ENCODE peak calls at places on chromosomes 6 and 20, in nine cellular contexts. One of them, this sample, is unnamed.

GRCh38 chr6:105780146-105780860 is 305.8 kb upstream of the PRDM1 start:
- DNase-seq in esophagus muscularis mucosa: no peak
- DNase-seq in astrocyte: peak
- DNase-seq in right atrium auricular region: no peak
- DNase-seq in CD8-positive, alpha-beta T cell: no peak
- DNase-seq in dorsolateral prefrontal cortex: no peak
- DNase-seq in stomach: no peak
- DNase-seq in Panc1: no peak
- DNase-seq in pancreas: no peak
- DNase-seq in this sample: no peak

GRCh38 chr20:43949741-43950618 is 35.3 kb downstream of the TOX2 start:
- DNase-seq in esophagus muscularis mucosa: no peak
- DNase-seq in astrocyte: no peak
- DNase-seq in right atrium auricular region: no peak
- DNase-seq in CD8-positive, alpha-beta T cell: peak
- DNase-seq in dorsolateral prefrontal cortex: no peak
- DNase-seq in stomach: peak
- DNase-seq in Panc1: no peak
- DNase-seq in pancreas: no peak
- DNase-seq in this sample: no peak

GRCh38 chr6:106536357-106536756 is 92.9 kb downstream of the RTN4IP1 start:
- DNase-seq in esophagus muscularis mucosa: no peak
- DNase-seq in astrocyte: no peak
- DNase-seq in right atrium auricular region: no peak
- DNase-seq in CD8-positive, alpha-beta T cell: no peak
- DNase-seq in dorsolateral prefrontal cortex: no peak
- DNase-seq in stomach: no peak
- DNase-seq in Panc1: no peak
- DNase-seq in pancreas: no peak
- DNase-seq in this sample: no peak

GRCh38 chr6:37242429-37243052 is 15.0 kb upstream of the TBC1D22B start:
- DNase-seq in esophagus muscularis mucosa: no peak
- DNase-seq in astrocyte: peak
- DNase-seq in right atrium auricular region: peak
- DNase-seq in CD8-positive, alpha-beta T cell: no peak
- DNase-seq in dorsolateral prefrontal cortex: no peak
- DNase-seq in stomach: no peak
- DNase-seq in Panc1: peak
- DNase-seq in pancreas: no peak
- DNase-seq in this sample: no peak

GRCh38 chr6:124056884-124057283 is 253.2 kb downstream of the NKAIN2 start:
- DNase-seq in esophagus muscularis mucosa: no peak
- DNase-seq in astrocyte: no peak
- DNase-seq in right atrium auricular region: no peak
- DNase-seq in CD8-positive, alpha-beta T cell: no peak
- DNase-seq in dorsolateral prefrontal cortex: no peak
- DNase-seq in stomach: no peak
- DNase-seq in Panc1: no peak
- DNase-seq in pancreas: no peak
- DNase-seq in this sample: no peak

GRCh38 chr6:75393806-75394205 is 99.8 kb downstream of the FILIP1 start:
- DNase-seq in esophagus muscularis mucosa: no peak
- DNase-seq in astrocyte: no peak
- DNase-seq in right atrium auricular region: no peak
- DNase-seq in CD8-positive, alpha-beta T cell: no peak
- DNase-seq in dorsolateral prefrontal cortex: no peak
- DNase-seq in stomach: no peak
- DNase-seq in Panc1: no peak
- DNase-seq in pancreas: no peak
- DNase-seq in this sample: no peak

GRCh38 chr6:114176726-114177125 is 166.1 kb downstream of the HS3ST5 start:
- DNase-seq in esophagus muscularis mucosa: no peak
- DNase-seq in astrocyte: no peak
- DNase-seq in right atrium auricular region: no peak
- DNase-seq in CD8-positive, alpha-beta T cell: no peak
- DNase-seq in dorsolateral prefrontal cortex: no peak
- DNase-seq in stomach: no peak
- DNase-seq in Panc1: no peak
- DNase-seq in pancreas: no peak
- DNase-seq in this sample: no peak

GRCh38 chr6:2030682-2031244 is 214.6 kb downstream of the GMDS start:
- DNase-seq in esophagus muscularis mucosa: no peak
- DNase-seq in astrocyte: no peak
- DNase-seq in right atrium auricular region: no peak
- DNase-seq in CD8-positive, alpha-beta T cell: no peak
- DNase-seq in dorsolateral prefrontal cortex: no peak
- DNase-seq in stomach: no peak
- DNase-seq in Panc1: no peak
- DNase-seq in pancreas: no peak
- DNase-seq in this sample: no peak

GRCh38 chr20:59158673-59159072 is 4.9 kb upstream of the ZNF831 start:
- DNase-seq in esophagus muscularis mucosa: no peak
- DNase-seq in astrocyte: no peak
- DNase-seq in right atrium auricular region: peak
- DNase-seq in CD8-positive, alpha-beta T cell: no peak
- DNase-seq in dorsolateral prefrontal cortex: no peak
- DNase-seq in stomach: no peak
- DNase-seq in Panc1: no peak
- DNase-seq in pancreas: no peak
- DNase-seq in this sample: no peak

GRCh38 chr20:58233881-58234528 is 5.6 kb upstream of the ANKRD60 start:
- DNase-seq in esophagus muscularis mucosa: peak
- DNase-seq in astrocyte: no peak
- DNase-seq in right atrium auricular region: no peak
- DNase-seq in CD8-positive, alpha-beta T cell: no peak
- DNase-seq in dorsolateral prefrontal cortex: no peak
- DNase-seq in stomach: no peak
- DNase-seq in Panc1: no peak
- DNase-seq in pancreas: no peak
- DNase-seq in this sample: no peak

GRCh38 chr6:45724027-45724426 is 291.6 kb downstream of the CLIC5 start:
- DNase-seq in esophagus muscularis mucosa: no peak
- DNase-seq in astrocyte: no peak
- DNase-seq in right atrium auricular region: no peak
- DNase-seq in CD8-positive, alpha-beta T cell: no peak
- DNase-seq in dorsolateral prefrontal cortex: no peak
- DNase-seq in stomach: no peak
- DNase-seq in Panc1: no peak
- DNase-seq in pancreas: no peak
- DNase-seq in this sample: no peak

GRCh38 chr20:59082077-59082740 is 39.6 kb upstream of the PRELID3B start:
- DNase-seq in esophagus muscularis mucosa: no peak
- DNase-seq in astrocyte: peak
- DNase-seq in right atrium auricular region: no peak
- DNase-seq in CD8-positive, alpha-beta T cell: no peak
- DNase-seq in dorsolateral prefrontal cortex: no peak
- DNase-seq in stomach: no peak
- DNase-seq in Panc1: no peak
- DNase-seq in pancreas: no peak
- DNase-seq in this sample: no peak

GRCh38 chr6:41353333-41353732 is 17.9 kb downstream of the NCR2 start:
- DNase-seq in esophagus muscularis mucosa: peak
- DNase-seq in astrocyte: no peak
- DNase-seq in right atrium auricular region: peak
- DNase-seq in CD8-positive, alpha-beta T cell: no peak
- DNase-seq in dorsolateral prefrontal cortex: no peak
- DNase-seq in stomach: no peak
- DNase-seq in Panc1: no peak
- DNase-seq in pancreas: no peak
- DNase-seq in this sample: no peak

GRCh38 chr6:91181416-91181815 is 594.5 kb upstream of the MAP3K7 start:
- DNase-seq in esophagus muscularis mucosa: no peak
- DNase-seq in astrocyte: no peak
- DNase-seq in right atrium auricular region: no peak
- DNase-seq in CD8-positive, alpha-beta T cell: no peak
- DNase-seq in dorsolateral prefrontal cortex: no peak
- DNase-seq in stomach: no peak
- DNase-seq in Panc1: no peak
- DNase-seq in pancreas: no peak
- DNase-seq in this sample: no peak

GRCh38 chr20:41029150-41029872 is 689 bp downstream of the TOP1 start:
- DNase-seq in esophagus muscularis mucosa: no peak
- DNase-seq in astrocyte: no peak
- DNase-seq in right atrium auricular region: no peak
- DNase-seq in CD8-positive, alpha-beta T cell: peak
- DNase-seq in dorsolateral prefrontal cortex: peak
- DNase-seq in stomach: no peak
- DNase-seq in Panc1: no peak
- DNase-seq in pancreas: peak
- DNase-seq in this sample: no peak

GRCh38 chr6:89434954-89435353 is 2.0 kb downstream of the ANKRD6 start:
- DNase-seq in esophagus muscularis mucosa: no peak
- DNase-seq in astrocyte: no peak
- DNase-seq in right atrium auricular region: no peak
- DNase-seq in CD8-positive, alpha-beta T cell: no peak
- DNase-seq in dorsolateral prefrontal cortex: no peak
- DNase-seq in stomach: no peak
- DNase-seq in Panc1: no peak
- DNase-seq in pancreas: no peak
- DNase-seq in this sample: no peak

GRCh38 chr6:44057238-44057930 is 69.9 kb downstream of the MRPL14 start:
- DNase-seq in esophagus muscularis mucosa: no peak
- DNase-seq in astrocyte: no peak
- DNase-seq in right atrium auricular region: no peak
- DNase-seq in CD8-positive, alpha-beta T cell: no peak
- DNase-seq in dorsolateral prefrontal cortex: no peak
- DNase-seq in stomach: no peak
- DNase-seq in Panc1: no peak
- DNase-seq in pancreas: no peak
- DNase-seq in this sample: no peak

GRCh38 chr20:50371878-50372769 is 138.1 kb upstream of the PTPN1 start:
- DNase-seq in esophagus muscularis mucosa: no peak
- DNase-seq in astrocyte: peak
- DNase-seq in right atrium auricular region: no peak
- DNase-seq in CD8-positive, alpha-beta T cell: no peak
- DNase-seq in dorsolateral prefrontal cortex: no peak
- DNase-seq in stomach: no peak
- DNase-seq in Panc1: no peak
- DNase-seq in pancreas: no peak
- DNase-seq in this sample: no peak

GRCh38 chr6:80335061-80335660 is 228.7 kb downstream of the BCKDHB start:
- DNase-seq in esophagus muscularis mucosa: no peak
- DNase-seq in astrocyte: no peak
- DNase-seq in right atrium auricular region: no peak
- DNase-seq in CD8-positive, alpha-beta T cell: no peak
- DNase-seq in dorsolateral prefrontal cortex: no peak
- DNase-seq in stomach: no peak
- DNase-seq in Panc1: no peak
- DNase-seq in pancreas: no peak
- DNase-seq in this sample: no peak

GRCh38 chr6:11412011-11412424 is 125.5 kb upstream of the TMEM170B start:
- DNase-seq in esophagus muscularis mucosa: peak
- DNase-seq in astrocyte: no peak
- DNase-seq in right atrium auricular region: no peak
- DNase-seq in CD8-positive, alpha-beta T cell: no peak
- DNase-seq in dorsolateral prefrontal cortex: no peak
- DNase-seq in stomach: no peak
- DNase-seq in Panc1: no peak
- DNase-seq in pancreas: no peak
- DNase-seq in this sample: no peak

GRCh38 chr20:45909336-45909808 is 2.6 kb downstream of the PLTP start:
- DNase-seq in esophagus muscularis mucosa: no peak
- DNase-seq in astrocyte: no peak
- DNase-seq in right atrium auricular region: no peak
- DNase-seq in CD8-positive, alpha-beta T cell: no peak
- DNase-seq in dorsolateral prefrontal cortex: no peak
- DNase-seq in stomach: no peak
- DNase-seq in Panc1: no peak
- DNase-seq in pancreas: no peak
- DNase-seq in this sample: no peak
- H3K4me3 ChIP-seq in esophagus muscularis mucosa: no peak
- H3K4me3 ChIP-seq in astrocyte: no peak
- H3K4me3 ChIP-seq in right atrium auricular region: no peak
- H3K4me3 ChIP-seq in CD8-positive, alpha-beta T cell: no peak
- H3K4me3 ChIP-seq in dorsolateral prefrontal cortex: no peak
- H3K4me3 ChIP-seq in stomach: no peak
- H3K4me3 ChIP-seq in Panc1: no peak
- H3K4me3 ChIP-seq in pancreas: no peak
- H3K4me3 ChIP-seq in this sample: no peak

GRCh38 chr20:31845300-31845863 is at the start of gene FOXS1:
- DNase-seq in esophagus muscularis mucosa: no peak
- DNase-seq in astrocyte: no peak
- DNase-seq in right atrium auricular region: no peak
- DNase-seq in CD8-positive, alpha-beta T cell: no peak
- DNase-seq in dorsolateral prefrontal cortex: no peak
- DNase-seq in stomach: no peak
- DNase-seq in Panc1: no peak
- DNase-seq in pancreas: peak
- DNase-seq in this sample: no peak
- H3K27ac ChIP-seq in esophagus muscularis mucosa: peak
- H3K27ac ChIP-seq in astrocyte: no peak
- H3K27ac ChIP-seq in right atrium auricular region: peak
- H3K27ac ChIP-seq in CD8-positive, alpha-beta T cell: no peak
- H3K27ac ChIP-seq in dorsolateral prefrontal cortex: peak
- H3K27ac ChIP-seq in stomach: no peak
- H3K27ac ChIP-seq in Panc1: peak
- H3K27ac ChIP-seq in pancreas: no peak
- H3K27ac ChIP-seq in this sample: no peak

GRCh38 chr6:13355043-13355945 is 27.0 kb upstream of the TBC1D7 start:
- DNase-seq in esophagus muscularis mucosa: no peak
- DNase-seq in astrocyte: peak
- DNase-seq in right atrium auricular region: no peak
- DNase-seq in CD8-positive, alpha-beta T cell: no peak
- DNase-seq in dorsolateral prefrontal cortex: no peak
- DNase-seq in stomach: no peak
- DNase-seq in Panc1: no peak
- DNase-seq in pancreas: no peak
- DNase-seq in this sample: no peak
- H3K4me3 ChIP-seq in esophagus muscularis mucosa: no peak
- H3K4me3 ChIP-seq in astrocyte: peak
- H3K4me3 ChIP-seq in right atrium auricular region: no peak
- H3K4me3 ChIP-seq in CD8-positive, alpha-beta T cell: peak
- H3K4me3 ChIP-seq in dorsolateral prefrontal cortex: no peak
- H3K4me3 ChIP-seq in stomach: no peak
- H3K4me3 ChIP-seq in Panc1: no peak
- H3K4me3 ChIP-seq in pancreas: no peak
- H3K4me3 ChIP-seq in this sample: no peak

DNA sequence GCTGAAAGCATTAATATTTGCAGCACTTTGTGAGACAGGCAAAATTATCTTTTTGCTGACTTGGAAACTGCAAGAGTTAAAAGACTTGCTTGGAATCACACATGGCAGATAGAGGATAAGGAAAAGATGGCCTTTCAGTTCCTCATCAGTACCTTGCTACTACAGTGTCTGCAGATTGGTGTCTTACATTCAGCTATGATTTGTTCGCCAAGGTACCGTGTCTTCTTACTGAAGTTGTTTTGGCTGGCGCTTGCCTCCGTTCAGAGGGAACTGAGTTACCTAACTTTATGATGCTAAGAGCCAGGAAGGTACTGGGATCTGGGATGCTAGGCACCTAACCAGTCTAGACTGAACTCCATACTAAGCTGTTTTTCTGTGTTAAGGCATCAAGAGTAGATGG is 2.3 kb downstream of the WTAP start:
- DNase-seq in esophagus muscularis mucosa: no peak
- DNase-seq in astrocyte: no peak
- DNase-seq in right atrium auricular region: no peak
- DNase-seq in CD8-positive, alpha-beta T cell: no peak
- DNase-seq in dorsolateral prefrontal cortex: no peak
- DNase-seq in stomach: no peak
- DNase-seq in Panc1: no peak
- DNase-seq in pancreas: no peak
- DNase-seq in this sample: no peak
- H3K27ac ChIP-seq in esophagus muscularis mucosa: peak
- H3K27ac ChIP-seq in astrocyte: no peak
- H3K27ac ChIP-seq in right atrium auricular region: no peak
- H3K27ac ChIP-seq in CD8-positive, alpha-beta T cell: no peak
- H3K27ac ChIP-seq in dorsolateral prefrontal cortex: peak
- H3K27ac ChIP-seq in stomach: no peak
- H3K27ac ChIP-seq in Panc1: peak
- H3K27ac ChIP-seq in pancreas: no peak
- H3K27ac ChIP-seq in this sample: no peak